ENCODE peak calls at places on chromosomes 12 and 14, in seven cellular contexts. V, N, P, M, Z, J and D are unnamed samples.

GRCh38 chr12:50647479-50647878 is 116.4 kb upstream of the ATF1 start:
- DNase-seq in V (no peak), N (peak; percentile 37), P (no peak), M (no peak), Z (no peak), J (no peak), D (no peak)

GRCh38 chr14:83548061-83548839 is 1981.7 kb upstream of the FLRT2 start:
- DNase-seq in V (no peak), N (peak; percentile 72), P (no peak), M (no peak), Z (no peak), J (no peak), D (no peak)

GRCh38 chr12:9651265-9651729 is 18.2 kb upstream of the CLEC2D start:
- DNase-seq in V (no peak), N (peak; percentile 67), P (peak; percentile 91), M (peak; percentile 41), Z (no peak), J (no peak), D (no peak)

GRCh38 chr12:56257491-56258067 is 605 bp downstream of the ANKRD52 start:
- DNase-seq in V (no peak), N (peak; percentile 11), P (peak; percentile 30), M (no peak), Z (peak; percentile 77), J (no peak), D (no peak)

GRCh38 chr14:81344461-81345160 is 55.5 kb downstream of the STON2 start:
- DNase-seq in V (no peak), N (no peak), P (no peak), M (no peak), Z (no peak), J (no peak), D (no peak)

GRCh38 chr12:2877959-2878732 is 1.1 kb downstream of the RHNO1 start:
- DNase-seq in V (no peak), N (peak; percentile 53), P (peak; percentile 84), M (no peak), Z (no peak), J (no peak), D (no peak)

GRCh38 chr12:116066381-116067230 is 210.9 kb downstream of the MED13L start:
- DNase-seq in V (peak; percentile 33), N (peak; percentile 48), P (peak; percentile 67), M (peak; percentile 66), Z (peak; percentile 39), J (peak; percentile 27), D (no peak)

GRCh38 chr12:50185496-50185895 is 18.3 kb upstream of the CERS5 start:
- DNase-seq in V (no peak), N (no peak), P (no peak), M (no peak), Z (no peak), J (no peak), D (no peak)

GRCh38 chr14:77076118-77076631 is 21.9 kb upstream of the CIPC start:
- DNase-seq in V (no peak), N (no peak), P (no peak), M (no peak), Z (no peak), J (no peak), D (no peak)